ENCODE peak calls at places on chromosomes 2 and 18, in ten cellular contexts. One of them, this sample, is unnamed.

GRCh38 chr2:106138904-106139574 is 55.1 kb downstream of the UXS1 start:
- DNase-seq in NAMALWA: no peak
- DNase-seq in ecto neural progenitor cell: no peak
- DNase-seq in GF-D8: no peak
- DNase-seq in CD8-positive, alpha-beta T cell: no peak
- DNase-seq in midbrain: no peak
- DNase-seq in activated naive CD4-positive, alpha-beta T cell: no peak
- DNase-seq in NCI-H1048: no peak
- DNase-seq in stimulated activated CD4-positive, alpha-beta T cell treated with anti-CD3 and anti-CD28 coated beads, Interleukin-15, amount 100 ng/mL, for 24 hours: no peak
- DNase-seq in GM20000: no peak
- DNase-seq in this sample: no peak

GRCh38 chr2:196316050-196316430 is 144.7 kb upstream of the STK17B start:
- DNase-seq in NCI-H1048: no peak
- DNase-seq in ecto neural progenitor cell: no peak
- DNase-seq in activated naive CD4-positive, alpha-beta T cell: no peak
- DNase-seq in NAMALWA: no peak
- DNase-seq in GF-D8: no peak
- DNase-seq in CD8-positive, alpha-beta T cell: no peak
- DNase-seq in stimulated activated CD4-positive, alpha-beta T cell treated with anti-CD3 and anti-CD28 coated beads, Interleukin-15, amount 100 ng/mL, for 24 hours: no peak
- DNase-seq in GM20000: no peak
- DNase-seq in midbrain: no peak
- DNase-seq in this sample: peak

GRCh38 chr2:206127656-206128055 is 31.6 kb downstream of the NDUFS1 start:
- DNase-seq in NCI-H1048: no peak
- DNase-seq in stimulated activated CD4-positive, alpha-beta T cell treated with anti-CD3 and anti-CD28 coated beads, Interleukin-15, amount 100 ng/mL, for 24 hours: no peak
- DNase-seq in GM20000: no peak
- DNase-seq in ecto neural progenitor cell: no peak
- DNase-seq in GF-D8: no peak
- DNase-seq in midbrain: no peak
- DNase-seq in activated naive CD4-positive, alpha-beta T cell: no peak
- DNase-seq in CD8-positive, alpha-beta T cell: no peak
- DNase-seq in NAMALWA: peak
- DNase-seq in this sample: peak

GRCh38 chr2:151357359-151357758 is at the start of gene TNFAIP6:
- DNase-seq in NAMALWA: peak
- DNase-seq in ecto neural progenitor cell: no peak
- DNase-seq in midbrain: peak
- DNase-seq in stimulated activated CD4-positive, alpha-beta T cell treated with anti-CD3 and anti-CD28 coated beads, Interleukin-15, amount 100 ng/mL, for 24 hours: no peak
- DNase-seq in NCI-H1048: no peak
- DNase-seq in activated naive CD4-positive, alpha-beta T cell: no peak
- DNase-seq in GF-D8: no peak
- DNase-seq in GM20000: no peak
- DNase-seq in CD8-positive, alpha-beta T cell: no peak
- DNase-seq in this sample: peak

GRCh38 chr2:8146329-8147048 is 535.4 kb upstream of the ID2 start:
- DNase-seq in midbrain: no peak
- DNase-seq in GF-D8: no peak
- DNase-seq in CD8-positive, alpha-beta T cell: no peak
- DNase-seq in GM20000: no peak
- DNase-seq in stimulated activated CD4-positive, alpha-beta T cell treated with anti-CD3 and anti-CD28 coated beads, Interleukin-15, amount 100 ng/mL, for 24 hours: no peak
- DNase-seq in NCI-H1048: no peak
- DNase-seq in NAMALWA: no peak
- DNase-seq in ecto neural progenitor cell: no peak
- DNase-seq in activated naive CD4-positive, alpha-beta T cell: no peak
- DNase-seq in this sample: no peak

GRCh38 chr18:63199743-63200241 is 119.8 kb downstream of the BCL2 start:
- DNase-seq in GF-D8: peak
- DNase-seq in CD8-positive, alpha-beta T cell: peak
- DNase-seq in ecto neural progenitor cell: no peak
- DNase-seq in stimulated activated CD4-positive, alpha-beta T cell treated with anti-CD3 and anti-CD28 coated beads, Interleukin-15, amount 100 ng/mL, for 24 hours: peak
- DNase-seq in midbrain: no peak
- DNase-seq in NCI-H1048: no peak
- DNase-seq in NAMALWA: no peak
- DNase-seq in GM20000: no peak
- DNase-seq in activated naive CD4-positive, alpha-beta T cell: no peak
- DNase-seq in this sample: no peak

GRCh38 chr2:173553589-173553988 is 198.9 kb downstream of the CDCA7 start:
- DNase-seq in NCI-H1048: no peak
- DNase-seq in activated naive CD4-positive, alpha-beta T cell: no peak
- DNase-seq in stimulated activated CD4-positive, alpha-beta T cell treated with anti-CD3 and anti-CD28 coated beads, Interleukin-15, amount 100 ng/mL, for 24 hours: no peak
- DNase-seq in CD8-positive, alpha-beta T cell: no peak
- DNase-seq in GM20000: no peak
- DNase-seq in NAMALWA: no peak
- DNase-seq in midbrain: no peak
- DNase-seq in ecto neural progenitor cell: no peak
- DNase-seq in GF-D8: no peak
- DNase-seq in this sample: peak

GRCh38 chr2:52510432-52510831 is 1257.2 kb upstream of the CHAC2 start:
- DNase-seq in NCI-H1048: no peak
- DNase-seq in GF-D8: no peak
- DNase-seq in GM20000: no peak
- DNase-seq in midbrain: no peak
- DNase-seq in stimulated activated CD4-positive, alpha-beta T cell treated with anti-CD3 and anti-CD28 coated beads, Interleukin-15, amount 100 ng/mL, for 24 hours: no peak
- DNase-seq in activated naive CD4-positive, alpha-beta T cell: no peak
- DNase-seq in CD8-positive, alpha-beta T cell: no peak
- DNase-seq in ecto neural progenitor cell: no peak
- DNase-seq in NAMALWA: no peak
- DNase-seq in this sample: no peak

GRCh38 chr2:39516347-39517101 is 79.4 kb upstream of the MAP4K3 start:
- DNase-seq in NAMALWA: no peak
- DNase-seq in midbrain: no peak
- DNase-seq in stimulated activated CD4-positive, alpha-beta T cell treated with anti-CD3 and anti-CD28 coated beads, Interleukin-15, amount 100 ng/mL, for 24 hours: no peak
- DNase-seq in activated naive CD4-positive, alpha-beta T cell: no peak
- DNase-seq in GF-D8: no peak
- DNase-seq in NCI-H1048: no peak
- DNase-seq in CD8-positive, alpha-beta T cell: no peak
- DNase-seq in ecto neural progenitor cell: no peak
- DNase-seq in GM20000: no peak
- DNase-seq in this sample: no peak

GRCh38 chr2:29347774-29348465 is 232.7 kb downstream of the CLIP4 start:
- DNase-seq in NAMALWA: no peak
- DNase-seq in CD8-positive, alpha-beta T cell: no peak
- DNase-seq in GM20000: no peak
- DNase-seq in stimulated activated CD4-positive, alpha-beta T cell treated with anti-CD3 and anti-CD28 coated beads, Interleukin-15, amount 100 ng/mL, for 24 hours: no peak
- DNase-seq in midbrain: no peak
- DNase-seq in ecto neural progenitor cell: no peak
- DNase-seq in GF-D8: no peak
- DNase-seq in activated naive CD4-positive, alpha-beta T cell: no peak
- DNase-seq in NCI-H1048: no peak
- DNase-seq in this sample: no peak

GRCh38 chr18:23825978-23826405 is 136.7 kb downstream of the LAMA3 start:
- DNase-seq in GF-D8: no peak
- DNase-seq in midbrain: peak
- DNase-seq in stimulated activated CD4-positive, alpha-beta T cell treated with anti-CD3 and anti-CD28 coated beads, Interleukin-15, amount 100 ng/mL, for 24 hours: peak
- DNase-seq in NAMALWA: no peak
- DNase-seq in GM20000: no peak
- DNase-seq in activated naive CD4-positive, alpha-beta T cell: no peak
- DNase-seq in NCI-H1048: no peak
- DNase-seq in ecto neural progenitor cell: no peak
- DNase-seq in CD8-positive, alpha-beta T cell: no peak
- DNase-seq in this sample: peak

GRCh38 chr2:114862234-114862633 is 419.8 kb downstream of the DPP10 start:
- DNase-seq in GF-D8: no peak
- DNase-seq in NAMALWA: no peak
- DNase-seq in midbrain: no peak
- DNase-seq in activated naive CD4-positive, alpha-beta T cell: no peak
- DNase-seq in stimulated activated CD4-positive, alpha-beta T cell treated with anti-CD3 and anti-CD28 coated beads, Interleukin-15, amount 100 ng/mL, for 24 hours: no peak
- DNase-seq in GM20000: no peak
- DNase-seq in NCI-H1048: no peak
- DNase-seq in CD8-positive, alpha-beta T cell: no peak
- DNase-seq in ecto neural progenitor cell: no peak
- DNase-seq in this sample: no peak

GRCh38 chr2:113198790-113199612 is 25.2 kb downstream of the PSD4 start:
- DNase-seq in ecto neural progenitor cell: peak
- DNase-seq in stimulated activated CD4-positive, alpha-beta T cell treated with anti-CD3 and anti-CD28 coated beads, Interleukin-15, amount 100 ng/mL, for 24 hours: peak
- DNase-seq in CD8-positive, alpha-beta T cell: peak
- DNase-seq in activated naive CD4-positive, alpha-beta T cell: peak
- DNase-seq in GF-D8: no peak
- DNase-seq in NAMALWA: peak
- DNase-seq in NCI-H1048: peak
- DNase-seq in GM20000: peak
- DNase-seq in midbrain: peak
- DNase-seq in this sample: peak

GRCh38 chr18:45554070-45554767 is 61.1 kb upstream of the SLC14A2 start:
- DNase-seq in NAMALWA: no peak
- DNase-seq in GM20000: no peak
- DNase-seq in stimulated activated CD4-positive, alpha-beta T cell treated with anti-CD3 and anti-CD28 coated beads, Interleukin-15, amount 100 ng/mL, for 24 hours: no peak
- DNase-seq in ecto neural progenitor cell: no peak
- DNase-seq in CD8-positive, alpha-beta T cell: no peak
- DNase-seq in midbrain: no peak
- DNase-seq in NCI-H1048: no peak
- DNase-seq in GF-D8: no peak
- DNase-seq in activated naive CD4-positive, alpha-beta T cell: no peak
- DNase-seq in this sample: no peak

GRCh38 chr2:28627722-28628480 is 123.7 kb upstream of the PPP1CB start:
- DNase-seq in activated naive CD4-positive, alpha-beta T cell: no peak
- DNase-seq in GF-D8: no peak
- DNase-seq in NCI-H1048: no peak
- DNase-seq in stimulated activated CD4-positive, alpha-beta T cell treated with anti-CD3 and anti-CD28 coated beads, Interleukin-15, amount 100 ng/mL, for 24 hours: no peak
- DNase-seq in NAMALWA: no peak
- DNase-seq in midbrain: no peak
- DNase-seq in CD8-positive, alpha-beta T cell: no peak
- DNase-seq in GM20000: no peak
- DNase-seq in ecto neural progenitor cell: no peak
- DNase-seq in this sample: peak

This sample was measured in M059J.